ENCODE peak calls at places on chromosomes 3 and 15, in nine cellular contexts. L is HCT116, J is stomach, X is HepG2, G is transverse colon, H is GM12878, Q is right lobe of liver, O is heart left ventricle, U is adrenal gland. M is an unnamed sample. For H3K36me3, the result is how much of the 10 kb centered on the place peaks cover.

GRCh38 chr15:91625506-91625905 is 228.0 kb upstream of the SLCO3A1 start:
- DNase-seq in Q (no peak), U (no peak), H (no peak), X (no peak), G (no peak), O (no peak), J (no peak), L (no peak), M (no peak)

GRCh38 chr3:47476330-47476626 is 537 bp upstream of the SCAP start:
- DNase-seq in J (no peak), H (no peak), L (no peak), Q (no peak), U (no peak), O (no peak), X (no peak), G (no peak), M (no peak)

GRCh38 chr3:113211370-113212154 is at the start of gene BOC:
- DNase-seq in U (no peak), Q (no peak), J (no peak), G (no peak), O (peak), X (no peak), H (no peak), L (no peak), M (peak)

GRCh38 chr15:65110676-65111292 is 4.2 kb downstream of the UBAP1L start:
- DNase-seq in O (no peak), X (no peak), G (no peak), U (peak), H (no peak), L (no peak), J (no peak), Q (no peak), M (no peak)

GRCh38 chr15:68819451-68820204 is 1.1 kb downstream of the ANP32A start:
- DNase-seq in L (no peak), J (peak), Q (peak), O (peak), H (no peak), U (peak), G (peak), X (peak), M (peak)

GRCh38 chr3:127438951-127439350 is 151.1 kb upstream of the PRR20G start:
- DNase-seq in O (no peak), Q (no peak), J (peak), X (no peak), U (no peak), L (no peak), G (no peak), H (no peak), M (no peak)

GRCh38 chr3:138863776-138864113 is 29.0 kb upstream of the PIK3CB start:
- DNase-seq in L (no peak), O (no peak), G (no peak), J (no peak), U (no peak), X (no peak), Q (no peak), H (no peak), M (no peak)

GRCh38 chr3:165346503-165346902 is 150.3 kb upstream of the SLITRK3 start:
- DNase-seq in O (no peak), Q (no peak), G (no peak), L (no peak), J (no peak), U (no peak), H (no peak), X (no peak), M (no peak)

GRCh38 chr15:75215107-75216004 is 13.7 kb downstream of the C15orf39 start:
- DNase-seq in L (no peak), O (no peak), X (no peak), Q (no peak), H (no peak), G (no peak), U (no peak), J (no peak), M (no peak)

GRCh38 chr15:92438471-92438870 is 44.8 kb downstream of the ST8SIA2 start:
- DNase-seq in O (no peak), L (no peak), Q (no peak), X (no peak), J (no peak), U (no peak), G (no peak), H (no peak), M (no peak)

GRCh38 chr3:47512416-47513124 is 942 bp downstream of the ELP6 start:
- DNase-seq in O (peak), G (peak), X (no peak), J (no peak), Q (no peak), L (no peak), H (no peak), U (peak), M (peak)

GRCh38 chr3:179098388-179099077 is 26.9 kb upstream of the ZMAT3 start:
- DNase-seq in O (no peak), J (no peak), H (no peak), G (no peak), U (no peak), Q (no peak), X (no peak), L (no peak), M (no peak)

GRCh38 chr3:32733631-32734229 is 48.7 kb downstream of the CNOT10 start:
- DNase-seq in Q (no peak), X (peak), H (peak), O (no peak), L (peak), J (no peak), U (no peak), G (no peak), M (no peak)

GRCh38 chr3:120649735-120650705 is 32.0 kb downstream of the HGD start:
- DNase-seq in H (no peak), Q (no peak), L (no peak), G (no peak), J (no peak), X (peak), O (no peak), U (no peak), M (no peak)

GRCh38 chr3:88628901-88629300 is 478.5 kb upstream of the EPHA3 start:
- DNase-seq in G (no peak), L (no peak), X (no peak), H (no peak), O (no peak), Q (no peak), U (no peak), J (no peak), M (no peak)

GRCh38 chr3:60757724-60758123 is 493.5 kb downstream of the FHIT start:
- DNase-seq in U (no peak), L (no peak), X (no peak), J (no peak), Q (no peak), O (no peak), G (no peak), H (no peak), M (no peak)

GRCh38 chr3:146542179-146542578 is 2.2 kb downstream of the PLSCR1 start:
- DNase-seq in L (no peak), X (no peak), U (peak), H (no peak), J (no peak), O (no peak), G (no peak), Q (no peak), M (peak)
- TF ChIP-seq POLR2A in L (no peak), X (no peak), U (no peak), H (no peak), J (no peak), O (no peak), G (peak), Q (peak), M (no peak)

GRCh38 chr3:17160597-17160996 is 275.8 kb downstream of the PLCL2 start:
- DNase-seq in O (no peak), X (no peak), H (no peak), G (no peak), L (no peak), U (no peak), Q (no peak), J (no peak), M (no peak)
- H3K36me3 ChIP-seq in O (under half), X (under half), H (under half), G (under half), L (under half), U (under half), Q (under half), J (half or more), M (under half)

GRCh38 chr3:73520931-73521461 is 103.7 kb downstream of the PDZRN3 start:
- DNase-seq in U (no peak), J (no peak), G (peak), L (no peak), H (no peak), O (no peak), Q (no peak), X (no peak), M (no peak)
- H3K4me3 ChIP-seq in U (no peak), J (no peak), G (peak), L (no peak), H (no peak), O (no peak), Q (no peak), X (no peak), M (no peak)

GRCh38 chr3:153429821-153430220 is 267.8 kb downstream of the RAP2B start:
- DNase-seq in H (no peak), L (no peak), J (no peak), G (no peak), X (no peak), O (peak), Q (no peak), U (no peak), M (no peak)
- TF ChIP-seq POLR2A in H (no peak), L (no peak), J (no peak), G (no peak), X (no peak), O (no peak), Q (no peak), U (no peak), M (no peak)

DNA sequence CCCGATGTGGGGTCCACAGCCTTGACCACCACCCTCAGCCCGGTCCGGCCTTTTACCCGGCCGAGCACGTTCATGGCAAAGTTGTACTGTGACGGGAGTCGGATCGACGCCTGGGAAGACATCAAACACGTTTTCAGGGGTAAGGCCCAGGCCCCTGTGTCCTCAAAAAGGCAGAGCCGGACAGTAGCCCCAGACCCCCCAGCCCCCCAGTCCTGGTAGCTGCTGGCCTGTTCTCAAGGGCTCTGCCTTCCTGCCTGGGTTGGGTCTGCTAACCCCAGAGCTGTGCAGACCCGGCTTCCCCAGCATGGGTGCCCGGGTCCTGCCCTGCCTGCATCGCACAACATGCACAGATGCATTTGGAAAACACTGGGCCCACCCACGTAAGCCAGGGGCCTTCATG is 84.6 kb downstream of the NUP210 start:
- DNase-seq in H (no peak), U (no peak), X (no peak), O (no peak), J (no peak), Q (no peak), G (no peak), L (no peak), M (no peak)
- H3K36me3 ChIP-seq in H (under half), U (under half), X (half or more), O (under half), J (half or more), Q (under half), G (under half), L (under half), M (under half)

GRCh38 chr3:122246214-122246613 is 62.7 kb downstream of the CASR start:
- DNase-seq in L (no peak), X (no peak), H (no peak), J (no peak), U (no peak), Q (no peak), G (no peak), O (no peak), M (no peak)
- H3K4me3 ChIP-seq in L (no peak), X (no peak), H (peak), J (no peak), U (no peak), Q (no peak), G (peak), O (no peak), M (no peak)

GRCh38 chr3:156816794-156817741 is 9.1 kb upstream of the LEKR1 start:
- DNase-seq in H (peak), Q (peak), X (no peak), U (peak), J (peak), O (peak), L (peak), G (peak), M (peak)
- TF ChIP-seq POLR2A in H (peak), Q (peak), X (no peak), U (peak), J (no peak), O (no peak), L (peak), G (peak), M (peak)

GRCh38 chr15:59656935-59657634 is at the start of gene GTF2A2:
- DNase-seq in Q (peak), H (peak), J (peak), X (peak), O (peak), G (peak), U (peak), L (peak), M (peak)

GRCh38 chr15:59659366-59659765 is 2.1 kb upstream of the GTF2A2 start:
- DNase-seq in Q (no peak), G (no peak), J (no peak), X (no peak), L (no peak), U (no peak), O (no peak), H (no peak), M (no peak)

GRCh38 chr15:59657635-59658125 is 365 bp upstream of the GTF2A2 start:
- DNase-seq in H (no peak), U (peak), X (no peak), G (peak), L (no peak), J (no peak), Q (peak), O (no peak), M (peak)

DNA sequence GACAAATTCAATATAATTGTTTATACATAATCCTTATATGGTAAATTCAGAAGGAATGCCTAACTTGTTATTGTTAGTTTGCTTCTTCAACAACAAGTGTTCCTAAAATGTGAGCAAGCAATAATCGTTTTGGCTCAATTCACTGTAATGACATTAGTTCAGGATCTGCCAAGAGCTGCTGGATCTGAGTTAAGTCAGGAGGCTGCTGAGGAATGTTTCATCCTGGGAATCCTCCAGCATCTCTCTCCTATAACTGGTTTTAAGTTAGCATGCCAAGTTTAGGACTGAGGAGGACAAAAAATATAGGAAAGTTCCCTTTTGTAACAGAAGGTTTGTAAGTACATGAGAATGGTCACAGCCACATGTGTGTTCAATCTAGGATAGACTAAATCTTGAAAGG is 4.9 kb upstream of the GTF2A2 start:
- DNase-seq in L (no peak), H (no peak), X (no peak), J (no peak), G (no peak), U (no peak), O (no peak), Q (no peak), M (no peak)
- H3K36me3 ChIP-seq in L (under half), H (under half), X (under half), J (half or more), G (under half), U (half or more), O (under half), Q (under half), M (under half)

GRCh38 chr15:40906101-40906946 is 12.1 kb downstream of the VPS18 start:
- DNase-seq in J (peak), X (peak), L (peak), O (peak), U (peak), Q (peak), G (peak), H (no peak), M (peak)
- H3K4me3 ChIP-seq in J (peak), X (peak), L (peak), O (peak), U (no peak), Q (peak), G (peak), H (peak), M (no peak)

DNA sequence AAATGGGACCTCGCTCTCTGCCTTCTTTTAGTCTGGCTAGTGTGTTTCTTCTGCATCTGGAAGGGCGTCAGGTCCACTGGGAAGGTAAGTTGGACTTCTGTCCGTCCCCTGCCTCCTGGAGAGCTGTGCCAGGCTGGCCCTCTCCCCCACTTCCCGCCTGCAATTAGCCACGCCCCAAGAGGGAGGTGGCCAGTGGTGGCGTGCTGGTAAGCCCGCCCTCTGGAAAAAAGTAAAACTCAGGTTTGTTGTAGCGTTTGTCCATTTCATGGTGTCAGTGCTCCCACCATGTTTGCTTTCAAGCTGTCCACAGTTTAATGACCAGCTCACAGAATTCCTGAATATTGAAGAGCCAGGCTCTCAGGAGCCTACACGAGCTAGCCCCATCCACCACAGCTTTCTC is 55.6 kb downstream of the SLC6A6 start:
- DNase-seq in J (peak), O (no peak), X (no peak), Q (no peak), G (no peak), H (no peak), U (no peak), L (no peak), M (no peak)
- TF ChIP-seq POLR2A in J (no peak), O (no peak), X (no peak), Q (no peak), G (no peak), H (no peak), U (no peak), L (no peak), M (no peak)